ENCODE peak calls at places on chromosomes 16 and 17, in eight cellular contexts. One of them, this sample, is unnamed.

GRCh38 chr17:80862341-80862969 is 129.2 kb upstream of the CHMP6 start:
- DNase-seq in HTR-8/SVneo: no peak
- DNase-seq in psoas muscle: no peak
- DNase-seq in mammary epithelial cell: no peak
- DNase-seq in astrocyte of the hippocampus: no peak
- DNase-seq in hypothalamus: no peak
- DNase-seq in GM04504: no peak
- DNase-seq in left colon: no peak
- DNase-seq in this sample: no peak

GRCh38 chr17:39517224-39517623 is 55.9 kb downstream of the CDK12 start:
- DNase-seq in HTR-8/SVneo: no peak
- DNase-seq in left colon: no peak
- DNase-seq in hypothalamus: no peak
- DNase-seq in GM04504: no peak
- DNase-seq in psoas muscle: no peak
- DNase-seq in astrocyte of the hippocampus: peak; percentile 82
- DNase-seq in mammary epithelial cell: peak; percentile 7
- DNase-seq in this sample: no peak

GRCh38 chr17:76467366-76467765 is at the start of gene AANAT:
- DNase-seq in hypothalamus: no peak
- DNase-seq in psoas muscle: no peak
- DNase-seq in mammary epithelial cell: no peak
- DNase-seq in astrocyte of the hippocampus: no peak
- DNase-seq in GM04504: no peak
- DNase-seq in left colon: no peak
- DNase-seq in HTR-8/SVneo: no peak
- DNase-seq in this sample: no peak

GRCh38 chr17:44636562-44636961 is 19.7 kb upstream of the MEIOC start:
- DNase-seq in HTR-8/SVneo: peak; percentile 72
- DNase-seq in psoas muscle: no peak
- DNase-seq in hypothalamus: no peak
- DNase-seq in GM04504: peak; percentile 33
- DNase-seq in left colon: no peak
- DNase-seq in mammary epithelial cell: peak; percentile 12
- DNase-seq in astrocyte of the hippocampus: peak; percentile 60
- DNase-seq in this sample: no peak

GRCh38 chr17:3043737-3044365 is 19.6 kb downstream of the OR1D5 start:
- DNase-seq in GM04504: no peak
- DNase-seq in HTR-8/SVneo: no peak
- DNase-seq in psoas muscle: no peak
- DNase-seq in astrocyte of the hippocampus: no peak
- DNase-seq in left colon: no peak
- DNase-seq in mammary epithelial cell: no peak
- DNase-seq in hypothalamus: no peak
- DNase-seq in this sample: no peak

GRCh38 chr16:61792194-61792904 is 243.9 kb downstream of the CDH8 start:
- DNase-seq in astrocyte of the hippocampus: peak; percentile 92
- DNase-seq in left colon: no peak
- DNase-seq in mammary epithelial cell: peak; percentile 42
- DNase-seq in hypothalamus: no peak
- DNase-seq in psoas muscle: no peak
- DNase-seq in GM04504: peak; percentile 92
- DNase-seq in HTR-8/SVneo: no peak
- DNase-seq in this sample: no peak

GRCh38 chr17:62807812-62808575 is at the start of gene MARCHF10:
- DNase-seq in mammary epithelial cell: no peak
- DNase-seq in hypothalamus: no peak
- DNase-seq in left colon: peak; percentile 30
- DNase-seq in astrocyte of the hippocampus: peak; percentile 62
- DNase-seq in psoas muscle: no peak
- DNase-seq in HTR-8/SVneo: no peak
- DNase-seq in GM04504: no peak
- DNase-seq in this sample: no peak

GRCh38 chr17:73976676-73977521 is 226.6 kb upstream of the RPL38 start:
- DNase-seq in psoas muscle: no peak
- DNase-seq in hypothalamus: no peak
- DNase-seq in left colon: no peak
- DNase-seq in astrocyte of the hippocampus: peak; percentile 10
- DNase-seq in HTR-8/SVneo: no peak
- DNase-seq in GM04504: no peak
- DNase-seq in mammary epithelial cell: no peak
- DNase-seq in this sample: no peak

GRCh38 chr16:69885722-69886121 is 65.4 kb upstream of the CLEC18A start:
- DNase-seq in left colon: no peak
- DNase-seq in HTR-8/SVneo: no peak
- DNase-seq in astrocyte of the hippocampus: no peak
- DNase-seq in mammary epithelial cell: no peak
- DNase-seq in psoas muscle: no peak
- DNase-seq in hypothalamus: no peak
- DNase-seq in GM04504: no peak
- DNase-seq in this sample: no peak

GRCh38 chr17:10628756-10629155 is 28.4 kb downstream of the MYH3 start:
- DNase-seq in GM04504: no peak
- DNase-seq in hypothalamus: no peak
- DNase-seq in HTR-8/SVneo: no peak
- DNase-seq in left colon: no peak
- DNase-seq in astrocyte of the hippocampus: no peak
- DNase-seq in mammary epithelial cell: no peak
- DNase-seq in psoas muscle: no peak
- DNase-seq in this sample: no peak

GRCh38 chr16:85165781-85166180 is 53.5 kb upstream of the CIBAR2 start:
- DNase-seq in GM04504: no peak
- DNase-seq in hypothalamus: no peak
- DNase-seq in left colon: no peak
- DNase-seq in HTR-8/SVneo: no peak
- DNase-seq in psoas muscle: peak; percentile 4
- DNase-seq in mammary epithelial cell: no peak
- DNase-seq in astrocyte of the hippocampus: no peak
- DNase-seq in this sample: no peak

GRCh38 chr16:4663756-4664465 is 29.5 kb upstream of the NUDT16L1 start:
- DNase-seq in GM04504: no peak
- DNase-seq in astrocyte of the hippocampus: no peak
- DNase-seq in HTR-8/SVneo: no peak
- DNase-seq in mammary epithelial cell: no peak
- DNase-seq in psoas muscle: peak; percentile 54
- DNase-seq in left colon: peak; percentile 58
- DNase-seq in hypothalamus: no peak
- DNase-seq in this sample: no peak

GRCh38 chr17:13735861-13736260 is 134.1 kb upstream of the HS3ST3A1 start:
- DNase-seq in HTR-8/SVneo: no peak
- DNase-seq in psoas muscle: no peak
- DNase-seq in hypothalamus: no peak
- DNase-seq in GM04504: no peak
- DNase-seq in mammary epithelial cell: no peak
- DNase-seq in left colon: no peak
- DNase-seq in astrocyte of the hippocampus: no peak
- DNase-seq in this sample: peak; percentile 24

GRCh38 chr17:42313773-42314566 is 25.7 kb downstream of the STAT5A start:
- DNase-seq in GM04504: no peak
- DNase-seq in HTR-8/SVneo: no peak
- DNase-seq in hypothalamus: no peak
- DNase-seq in astrocyte of the hippocampus: no peak
- DNase-seq in psoas muscle: no peak
- DNase-seq in left colon: no peak
- DNase-seq in mammary epithelial cell: peak; percentile 54
- DNase-seq in this sample: no peak